ENCODE peak calls at places on chromosome X, in eight cellular contexts. D, F, S, V, U, Q, I and R are unnamed samples. For H3K4me1, the result is how much of the 10 kb centered on the place peaks cover.

GRCh38 chrX:105299286-105299685 is 78.8 kb upstream of the TEX13A start:
- DNase-seq in I (no peak), Q (no peak), D (no peak), F (no peak), V (no peak), U (no peak), S (no peak), R (no peak)

GRCh38 chrX:110180176-110180927 is 137.5 kb downstream of the AMMECR1 start:
- DNase-seq in Q (peak), D (no peak), S (peak), V (peak), U (no peak), F (no peak), I (no peak), R (peak)

GRCh38 chrX:50088645-50089044 is 112.2 kb downstream of the AKAP4 start:
- DNase-seq in I (no peak), V (no peak), S (no peak), U (no peak), D (no peak), Q (no peak), F (no peak), R (no peak)

GRCh38 chrX:102712216-102712966 is at the start of gene GPRASP2:
- DNase-seq in D (no peak), U (peak), V (peak), S (peak), F (no peak), I (no peak), Q (peak), R (no peak)

GRCh38 chrX:7372843-7373525 is 225.0 kb upstream of the PUDP start:
- DNase-seq in S (peak), U (no peak), F (no peak), Q (no peak), I (no peak), V (no peak), D (no peak), R (no peak)

GRCh38 chrX:768596-768995 is 138.0 kb downstream of the SHOX start:
- DNase-seq in S (no peak), I (no peak), F (no peak), Q (no peak), U (no peak), D (no peak), V (no peak), R (peak)

GRCh38 chrX:48569958-48570357 is 4.3 kb upstream of the RBM3 start:
- DNase-seq in Q (no peak), S (no peak), D (no peak), F (no peak), V (no peak), U (no peak), I (no peak), R (no peak)

GRCh38 chrX:1222511-1223252 is 10.2 kb upstream of the CRLF2 start:
- DNase-seq in Q (no peak), V (no peak), U (no peak), I (no peak), S (no peak), D (peak), F (no peak), R (peak)

GRCh38 chrX:63761639-63762038 is 23.4 kb downstream of the ARHGEF9 start:
- DNase-seq in V (no peak), F (peak), D (no peak), Q (no peak), I (no peak), S (no peak), U (no peak), R (no peak)

GRCh38 chrX:19602866-19603620 is 87.7 kb upstream of the MAP3K15 start:
- DNase-seq in V (no peak), D (no peak), U (no peak), Q (no peak), I (no peak), S (peak), F (no peak), R (no peak)

GRCh38 chrX:65488496-65488895 is 46.1 kb downstream of the LAS1L start:
- DNase-seq in S (peak), D (no peak), V (no peak), Q (no peak), I (no peak), F (no peak), U (no peak), R (no peak)

GRCh38 chrX:27964432-27964831 is 16.8 kb downstream of the DCAF8L1 start:
- DNase-seq in U (no peak), D (no peak), S (no peak), F (no peak), Q (no peak), V (no peak), I (no peak), R (no peak)

GRCh38 chrX:18424482-18425198 is 768 bp upstream of the CDKL5 start:
- DNase-seq in D (no peak), Q (peak), S (peak), U (no peak), I (peak), F (peak), V (peak), R (no peak)

GRCh38 chrX:74613350-74614192 is 853 bp downstream of the RLIM start:
- DNase-seq in Q (peak), U (no peak), V (no peak), F (no peak), I (no peak), D (peak), S (peak), R (no peak)

GRCh38 chrX:19958530-19959486 is 32.1 kb downstream of the BCLAF3 start:
- DNase-seq in D (peak), V (no peak), U (no peak), F (no peak), Q (no peak), S (no peak), I (no peak), R (no peak)

GRCh38 chrX:49878128-49878833 is 1.0 kb upstream of the USP27X start:
- DNase-seq in Q (no peak), D (no peak), S (no peak), I (no peak), U (no peak), V (peak), F (no peak), R (no peak)

GRCh38 chrX:8846271-8846670 is 45.1 kb upstream of the FAM9A start:
- DNase-seq in F (no peak), D (no peak), S (no peak), I (no peak), U (no peak), V (no peak), Q (no peak), R (no peak)

GRCh38 chrX:35439692-35440091 is 358.4 kb upstream of the MAGEB16 start:
- DNase-seq in F (no peak), S (no peak), I (no peak), D (no peak), U (no peak), V (no peak), Q (no peak), R (no peak)

GRCh38 chrX:110180928-110181310 is 137.0 kb downstream of the AMMECR1 start:
- DNase-seq in D (no peak), U (no peak), I (no peak), V (no peak), Q (no peak), F (no peak), S (peak), R (no peak)

GRCh38 chrX:15321447-15321846 is 6.0 kb upstream of the ASB11 start:
- DNase-seq in U (no peak), Q (no peak), D (no peak), V (no peak), I (no peak), F (no peak), S (no peak), R (no peak)

GRCh38 chrX:118519411-118520205 is 24.0 kb downstream of the DOCK11 start:
- DNase-seq in V (no peak), U (no peak), S (peak), F (no peak), I (no peak), D (no peak), Q (no peak), R (no peak)

GRCh38 chrX:80331285-80331684 is 89.0 kb upstream of the TENT5D start:
- DNase-seq in V (no peak), F (no peak), I (no peak), U (no peak), D (no peak), Q (no peak), S (no peak), R (no peak)

GRCh38 chrX:101291204-101291603 is at the start of gene TAF7L:
- DNase-seq in V (no peak), F (no peak), U (no peak), S (peak), D (no peak), I (no peak), Q (no peak), R (no peak)

GRCh38 chrX:147838465-147839131 is 73.1 kb upstream of the FMR1 start:
- DNase-seq in D (peak), U (no peak), V (no peak), Q (no peak), I (no peak), F (no peak), S (no peak), R (no peak)

GRCh38 chrX:38347136-38347535 is 5.3 kb upstream of the OTC start:
- DNase-seq in V (no peak), I (no peak), S (peak), Q (peak), F (no peak), U (no peak), D (no peak), R (no peak)

GRCh38 chrX:27132851-27133250 is 330.3 kb downstream of the PPP4R3C start:
- DNase-seq in F (no peak), I (no peak), V (no peak), U (no peak), S (no peak), Q (no peak), D (no peak), R (no peak)

GRCh38 chrX:107507093-107507743 is 57.8 kb downstream of the FRMPD3 start:
- DNase-seq in I (no peak), D (no peak), F (no peak), Q (no peak), S (no peak), V (no peak), U (no peak), R (no peak)

GRCh38 chrX:23749576-23749975 is 6.5 kb upstream of the ACOT9 start:
- DNase-seq in I (no peak), V (no peak), F (no peak), S (no peak), Q (no peak), U (no peak), D (no peak), R (no peak)

GRCh38 chrX:110669572-110669971 is 126.0 kb downstream of the CHRDL1 start:
- DNase-seq in S (no peak), U (no peak), Q (no peak), F (no peak), I (no peak), V (no peak), D (no peak), R (no peak)

GRCh38 chrX:68833448-68833805 is 4.6 kb downstream of the EFNB1 start:
- DNase-seq in U (no peak), F (no peak), D (no peak), S (no peak), I (no peak), Q (no peak), V (peak), R (no peak)
- H3K4me1 ChIP-seq in U (under half), F (under half), D (under half), S (under half), I (under half), Q (under half), V (under half), R (under half)

GRCh38 chrX:136206916-136207315 is 44.3 kb downstream of the MAP7D3 start:
- DNase-seq in D (no peak), I (no peak), V (no peak), U (no peak), F (no peak), Q (no peak), S (no peak), R (no peak)

GRCh38 chrX:136203438-136203837 is 47.8 kb downstream of the MAP7D3 start:
- DNase-seq in D (no peak), V (no peak), U (no peak), Q (no peak), S (no peak), F (no peak), I (no peak), R (no peak)

GRCh38 chrX:136205882-136206281 is 45.3 kb downstream of the MAP7D3 start:
- DNase-seq in S (no peak), Q (no peak), F (no peak), U (no peak), I (no peak), D (no peak), V (no peak), R (no peak)

GRCh38 chrX:136202889-136203288 is 48.3 kb downstream of the MAP7D3 start:
- DNase-seq in D (no peak), Q (no peak), F (no peak), U (no peak), V (no peak), S (peak), I (no peak), R (no peak)

GRCh38 chrX:136204571-136204970 is 46.6 kb downstream of the MAP7D3 start:
- DNase-seq in I (no peak), V (no peak), D (no peak), U (peak), S (peak), Q (no peak), F (no peak), R (no peak)
- H3K27ac ChIP-seq in I (peak), V (peak), D (no peak), U (peak), S (no peak), Q (no peak), F (no peak), R (peak)

DNA sequence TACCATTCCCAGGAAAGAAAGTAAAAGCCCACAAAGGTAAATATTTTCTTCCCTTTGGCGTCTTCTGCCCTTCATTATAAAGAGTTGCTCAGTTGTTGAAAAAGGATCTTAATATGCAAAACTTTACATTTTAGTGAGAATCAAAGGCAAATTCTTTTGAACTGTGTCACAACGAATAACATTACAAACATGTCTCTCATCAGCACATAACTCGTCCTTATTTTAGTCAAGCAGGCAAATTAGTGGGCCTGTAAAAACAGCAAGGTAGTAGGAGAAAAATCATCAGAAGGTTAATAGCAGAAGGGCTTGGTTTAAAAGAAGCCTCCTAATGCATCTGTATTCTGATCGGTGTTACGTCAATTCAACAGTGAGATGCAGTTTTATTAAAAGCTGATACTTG is 647.3 kb upstream of the DIPK2B start:
- DNase-seq in D (no peak), I (no peak), V (no peak), S (no peak), Q (no peak), U (no peak), F (no peak), R (no peak)
- H3K4me3 ChIP-seq in D (no peak), I (no peak), V (no peak), S (no peak), Q (no peak), U (no peak), F (no peak), R (no peak)

GRCh38 chrX:150199181-150199580 is 163.9 kb upstream of the MAMLD1 start:
- DNase-seq in S (no peak), U (no peak), I (no peak), Q (no peak), F (no peak), D (no peak), V (no peak), R (no peak)
- H3K4me1 ChIP-seq in S (under half), U (under half), I (under half), Q (under half), F (under half), D (under half), V (under half), R (under half)